ENCODE peak calls at places on chromosome 2, in five cellular contexts. L, E, N, V and R are unnamed samples.

GRCh38 chr2:240565267-240566202 is 2.7 kb upstream of the RNPEPL1 start:
- DNase-seq in V (peak), E (peak), L (peak), N (peak), R (peak)

GRCh38 chr2:236646441-236646840 is 76.8 kb downstream of the ACKR3 start:
- DNase-seq in E (peak), V (no peak), L (no peak), N (no peak), R (peak)

GRCh38 chr2:234686088-234686890 is 189.4 kb upstream of the ARL4C start:
- DNase-seq in V (peak), L (no peak), E (peak), N (no peak), R (no peak)

GRCh38 chr2:46973687-46974086 is 58.1 kb upstream of the MCFD2 start:
- DNase-seq in E (no peak), N (no peak), L (no peak), V (no peak), R (no peak)

GRCh38 chr2:9797681-9798556 is 45.4 kb upstream of the TAF1B start:
- DNase-seq in E (peak), L (no peak), N (no peak), V (peak), R (no peak)

GRCh38 chr2:11248-11941 is 34.9 kb downstream of the FAM110C start:
- DNase-seq in E (peak), N (peak), V (no peak), L (peak), R (no peak)

GRCh38 chr2:98457045-98457696 is 12.5 kb downstream of the INPP4A start:
- DNase-seq in N (no peak), V (no peak), E (no peak), L (no peak), R (no peak)

GRCh38 chr2:69902213-69902922 is 8.6 kb downstream of the SNRNP27 start:
- DNase-seq in L (no peak), E (no peak), V (no peak), N (no peak), R (no peak)

GRCh38 chr2:32192418-32192817 is 26.8 kb downstream of the SLC30A6 start:
- DNase-seq in V (no peak), E (no peak), L (no peak), N (no peak), R (no peak)

GRCh38 chr2:234249873-234250272 is 199.4 kb downstream of the SPP2 start:
- DNase-seq in N (no peak), L (no peak), V (peak), E (peak), R (no peak)

GRCh38 chr2:12675352-12675795 is 41.4 kb upstream of the TRIB2 start:
- DNase-seq in L (peak), E (no peak), N (no peak), V (no peak), R (no peak)

GRCh38 chr2:195648780-195649179 is 8.2 kb upstream of the SLC39A10 start:
- DNase-seq in E (no peak), V (no peak), L (no peak), N (no peak), R (no peak)

GRCh38 chr2:222927600-222927999 is 66.8 kb downstream of the ACSL3 start:
- DNase-seq in N (no peak), L (no peak), E (no peak), V (no peak), R (no peak)

GRCh38 chr2:178846458-178846802 is 39.2 kb upstream of the TTN start:
- DNase-seq in V (no peak), L (no peak), E (no peak), N (no peak), R (no peak)

GRCh38 chr2:241198381-241199282 is 10.2 kb downstream of the ANO7 start:
- DNase-seq in N (no peak), L (no peak), E (no peak), V (no peak), R (no peak)

GRCh38 chr2:69572640-69573039 is 70.9 kb downstream of the AAK1 start:
- DNase-seq in L (no peak), N (no peak), E (no peak), V (no peak), R (no peak)

GRCh38 chr2:20177556-20178403 is 47.1 kb downstream of the SDC1 start:
- DNase-seq in E (no peak), L (no peak), N (no peak), V (no peak), R (no peak)

GRCh38 chr2:88296209-88296608 is 126.1 kb downstream of the THNSL2 start:
- DNase-seq in E (no peak), V (no peak), N (no peak), L (no peak), R (no peak)

GRCh38 chr2:239292956-239293355 is 107.9 kb downstream of the HDAC4 start:
- DNase-seq in E (no peak), L (no peak), V (no peak), N (no peak), R (peak)

GRCh38 chr2:215189393-215189792 is 51.0 kb upstream of the ABCA12 start:
- DNase-seq in E (no peak), V (peak), L (no peak), N (no peak), R (no peak)

GRCh38 chr2:119248311-119248710 is 24.7 kb downstream of the STEAP3 start:
- DNase-seq in L (no peak), V (no peak), N (no peak), E (no peak), R (no peak)

GRCh38 chr2:20590704-20591515 is 60.0 kb downstream of the HS1BP3 start:
- DNase-seq in N (no peak), V (no peak), E (no peak), L (no peak), R (peak)

GRCh38 chr2:161237397-161238263 is 70.6 kb upstream of the PSMD14 start:
- DNase-seq in L (no peak), V (no peak), E (no peak), N (no peak), R (peak)
- TF ChIP-seq POLR2AphosphoS5 in L (no peak), V (no peak), E (no peak), N (no peak), R (peak)

DNA sequence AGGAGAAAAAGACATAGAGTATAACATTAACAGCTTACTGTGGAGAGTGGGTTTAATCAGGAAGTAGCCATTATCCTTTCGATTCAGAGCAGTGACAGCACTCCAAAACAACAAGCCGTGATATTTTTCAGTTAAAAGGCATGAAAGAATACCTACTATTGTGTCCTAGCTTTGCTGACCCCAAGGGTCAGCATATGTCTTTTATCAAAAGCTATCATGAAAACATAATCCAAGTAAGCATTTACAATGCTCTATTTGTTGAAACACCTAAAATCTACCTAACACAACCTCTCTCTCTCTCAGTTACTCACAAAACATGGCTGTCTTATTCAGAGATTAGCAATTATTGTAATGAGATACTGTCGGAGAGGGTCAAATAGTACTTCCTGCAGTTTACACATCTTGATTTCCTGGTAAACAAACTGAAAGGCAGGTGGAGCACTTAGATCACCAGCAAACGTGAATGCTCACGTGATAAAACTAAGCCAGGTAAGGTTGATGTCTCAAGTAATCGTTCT is 100.0 kb downstream of the BAZ2B start:
- DNase-seq in L (no peak), E (no peak), V (peak), N (peak), R (no peak)
- TF ChIP-seq POLR2A in L (no peak), E (no peak), V (no peak), N (peak), R (no peak)

DNA sequence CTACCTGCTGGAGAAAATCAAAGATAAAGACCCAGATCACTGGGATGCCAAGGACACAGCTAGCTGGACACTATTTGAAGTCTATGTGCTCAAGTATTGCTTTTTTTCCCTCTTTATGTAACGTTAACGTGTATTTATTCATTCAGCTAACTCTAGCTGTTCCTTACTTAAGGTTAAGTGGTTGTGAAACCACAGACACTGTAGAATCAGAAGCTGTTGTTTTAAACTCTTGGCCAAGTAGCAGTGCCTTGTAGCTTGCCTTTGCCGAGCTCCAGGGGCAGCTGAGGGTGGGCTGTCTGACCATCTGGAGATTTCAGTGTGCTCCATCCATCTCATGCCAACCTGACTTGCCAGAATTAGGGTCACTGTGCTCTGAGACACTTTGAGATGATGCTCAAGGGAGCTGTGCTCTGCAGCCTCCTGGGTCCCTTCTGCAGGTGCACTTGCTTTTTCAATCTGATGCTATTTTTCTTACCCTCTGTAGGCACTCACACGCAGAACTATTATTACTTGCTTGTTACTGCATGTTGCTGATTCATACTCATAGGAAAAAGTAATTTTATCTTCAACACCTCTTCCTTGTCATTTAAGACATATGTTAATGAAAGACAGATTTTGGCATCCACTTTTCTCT is 116.2 kb downstream of the METTL8 start:
- DNase-seq in E (no peak), L (no peak), V (no peak), N (no peak), R (no peak)
- H3K27ac ChIP-seq in E (no peak), L (no peak), V (no peak), N (no peak), R (peak)

DNA sequence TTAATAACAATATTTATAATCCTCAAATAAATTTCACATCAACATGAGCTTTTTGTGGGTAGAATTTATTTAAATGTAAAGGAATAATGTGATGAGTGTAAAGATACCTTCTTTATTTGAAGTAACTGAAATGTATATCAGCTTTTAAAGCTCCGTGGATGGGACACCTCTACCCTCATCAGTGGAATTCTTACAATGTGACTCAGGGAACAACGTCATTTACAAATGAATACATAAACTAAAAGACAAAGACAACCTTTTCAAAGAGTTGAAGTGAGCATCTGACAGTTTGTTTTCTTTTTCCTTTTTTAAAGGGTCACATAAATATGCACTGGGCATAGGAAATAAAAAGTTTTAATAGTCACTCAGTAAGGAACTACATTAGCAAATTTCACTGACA is 1127.0 kb upstream of the CRIM1 start:
- DNase-seq in V (no peak), L (no peak), N (no peak), E (no peak), R (no peak)
- TF ChIP-seq POLR2AphosphoS5 in V (no peak), L (no peak), N (no peak), E (no peak), R (no peak)

DNA sequence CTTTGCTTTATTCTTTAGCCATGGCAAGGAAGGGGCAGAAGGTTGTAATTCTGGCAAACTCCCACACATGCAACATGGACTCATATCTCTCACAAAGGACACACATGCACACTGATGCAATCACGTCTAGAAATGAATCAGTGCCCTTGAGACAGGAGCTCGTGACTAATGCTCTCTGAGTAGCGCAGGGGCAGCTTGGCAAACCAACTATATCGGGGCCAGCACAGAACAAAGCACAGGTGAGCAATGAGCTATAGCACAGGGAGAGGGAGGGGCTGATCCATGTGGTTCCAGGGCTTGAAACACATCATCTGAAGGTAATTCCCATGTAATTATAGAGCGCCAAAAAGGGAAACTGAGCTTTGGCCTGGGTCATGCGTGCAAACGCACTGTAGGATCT is 165.2 kb upstream of the KLF7 start:
- DNase-seq in L (no peak), E (no peak), V (no peak), N (peak), R (no peak)
- TF ChIP-seq POLR2A in L (no peak), E (no peak), V (no peak), N (no peak), R (no peak)

GRCh38 chr2:218005028-218005427 is 2.2 kb upstream of the TNS1 start:
- DNase-seq in E (no peak), L (no peak), V (no peak), N (no peak), R (no peak)
- H3K27ac ChIP-seq in E (peak), L (no peak), V (peak), N (no peak), R (peak)

DNA sequence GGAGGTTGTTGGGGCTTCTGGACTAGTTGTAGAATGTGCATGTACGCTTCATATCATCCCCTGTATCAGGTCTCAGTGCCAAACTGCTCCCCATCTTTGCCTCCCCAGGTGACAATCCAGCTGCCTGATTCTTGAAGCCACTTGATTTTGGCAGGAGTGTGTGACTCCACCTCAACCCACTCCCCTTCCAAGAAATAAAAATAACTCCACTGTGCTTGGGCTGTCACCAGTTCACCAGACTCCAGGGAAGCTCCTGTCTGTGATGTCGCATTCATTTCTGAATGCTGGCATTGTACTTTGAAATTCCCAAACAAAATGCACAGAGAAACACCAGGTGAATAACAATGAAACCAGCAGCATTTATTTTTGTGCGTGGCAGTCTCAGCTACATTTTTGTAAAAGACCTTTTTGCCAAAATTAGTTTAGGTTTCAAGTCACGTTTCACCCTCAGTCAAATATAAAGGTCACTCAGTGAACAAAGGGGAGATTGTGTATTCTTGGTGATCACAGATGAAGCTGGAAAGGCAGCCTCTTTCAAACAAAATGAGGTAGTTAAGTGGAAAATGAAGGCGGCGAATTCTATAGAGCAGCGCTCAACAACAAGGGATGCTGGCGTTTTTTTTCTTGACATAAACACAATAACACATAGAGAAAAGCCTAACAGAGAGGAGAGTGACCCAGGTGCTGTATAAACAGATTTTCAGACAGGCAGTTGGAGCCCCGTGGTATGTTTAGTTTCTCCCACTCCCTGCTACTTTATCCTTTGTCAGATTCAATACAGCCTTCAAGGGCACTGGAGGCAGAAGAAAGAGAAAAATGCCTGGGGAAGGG is 210.2 kb upstream of the GCFC2 start:
- DNase-seq in N (no peak), V (no peak), E (no peak), L (no peak), R (no peak)
- TF ChIP-seq POLR2AphosphoS5 in N (no peak), V (no peak), E (no peak), L (no peak), R (no peak)

GRCh38 chr2:172967036-172967982 is 108.3 kb upstream of the MAP3K20 start:
- DNase-seq in L (no peak), E (no peak), V (no peak), N (no peak), R (no peak)
- TF ChIP-seq POLR2A in L (no peak), E (no peak), V (no peak), N (no peak), R (no peak)